ENCODE peak calls at places on chromosome 1, in six cellular contexts. One of them, this sample, is unnamed.

GRCh38 chr1:111948209-111949131 is 41.0 kb downstream of the KCND3 start:
- DNase-seq in NCI-H226: peak; percentile 87
- DNase-seq in non-pigmented ciliary epithelial cell: no peak
- DNase-seq in SJSA1: no peak
- DNase-seq in HS-5: no peak
- DNase-seq in immature natural killer cell: no peak
- DNase-seq in this sample: no peak

GRCh38 chr1:21654209-21654608 is 14.9 kb downstream of the RAP1GAP start:
- DNase-seq in NCI-H226: no peak
- DNase-seq in non-pigmented ciliary epithelial cell: no peak
- DNase-seq in SJSA1: no peak
- DNase-seq in HS-5: no peak
- DNase-seq in immature natural killer cell: no peak
- DNase-seq in this sample: no peak

GRCh38 chr1:14301704-14302024 is 296.8 kb upstream of the KAZN start:
- DNase-seq in NCI-H226: no peak
- DNase-seq in non-pigmented ciliary epithelial cell: no peak
- DNase-seq in SJSA1: no peak
- DNase-seq in HS-5: no peak
- DNase-seq in immature natural killer cell: no peak
- DNase-seq in this sample: no peak

GRCh38 chr1:9293512-9294439 is 1.1 kb downstream of the SPSB1 start:
- DNase-seq in NCI-H226: no peak
- DNase-seq in non-pigmented ciliary epithelial cell: no peak
- DNase-seq in SJSA1: no peak
- DNase-seq in HS-5: no peak
- DNase-seq in immature natural killer cell: peak; percentile 19
- DNase-seq in this sample: no peak

GRCh38 chr1:227372662-227373061 is 54.4 kb upstream of the CDC42BPA start:
- DNase-seq in NCI-H226: no peak
- DNase-seq in non-pigmented ciliary epithelial cell: no peak
- DNase-seq in SJSA1: no peak
- DNase-seq in HS-5: no peak
- DNase-seq in immature natural killer cell: no peak
- DNase-seq in this sample: no peak

GRCh38 chr1:62962794-62963776 is 179.2 kb downstream of the ATG4C start:
- DNase-seq in NCI-H226: no peak
- DNase-seq in non-pigmented ciliary epithelial cell: peak; percentile 3
- DNase-seq in SJSA1: peak; percentile 46
- DNase-seq in HS-5: no peak
- DNase-seq in immature natural killer cell: no peak
- DNase-seq in this sample: no peak

GRCh38 chr1:238186887-238187574 is 296.3 kb upstream of the ZP4 start:
- DNase-seq in NCI-H226: no peak
- DNase-seq in non-pigmented ciliary epithelial cell: no peak
- DNase-seq in SJSA1: no peak
- DNase-seq in HS-5: no peak
- DNase-seq in immature natural killer cell: no peak
- DNase-seq in this sample: no peak

GRCh38 chr1:205339197-205339702 is 17.5 kb downstream of the KLHDC8A start:
- DNase-seq in NCI-H226: no peak
- DNase-seq in non-pigmented ciliary epithelial cell: no peak
- DNase-seq in SJSA1: no peak
- DNase-seq in HS-5: no peak
- DNase-seq in immature natural killer cell: no peak
- DNase-seq in this sample: no peak

GRCh38 chr1:222781251-222781650 is 33.6 kb upstream of the DISP1 start:
- DNase-seq in NCI-H226: no peak
- DNase-seq in non-pigmented ciliary epithelial cell: no peak
- DNase-seq in SJSA1: no peak
- DNase-seq in HS-5: no peak
- DNase-seq in immature natural killer cell: no peak
- DNase-seq in this sample: no peak

GRCh38 chr1:226355679-226356583 is 47.0 kb upstream of the LIN9 start:
- DNase-seq in NCI-H226: no peak
- DNase-seq in non-pigmented ciliary epithelial cell: no peak
- DNase-seq in SJSA1: no peak
- DNase-seq in HS-5: no peak
- DNase-seq in immature natural killer cell: no peak
- DNase-seq in this sample: no peak

This sample was measured in epithelial cell of proximal tubule.